ENCODE peak calls at places on chromosome 6, in ten cellular contexts. Y is neural crest cell; X is activated naive CD8-positive, alpha-beta T cell treated with anti-CD3 and anti-CD28 coated beads for 36 hours; O is activated naive CD4-positive, alpha-beta T cell; U is AG09309; I is RWPE1; W is HS-5; C is effector CD4-positive, alpha-beta T cell; R is activated T-cell treated with anti-CD3 and anti-CD28 coated beads for 1 hour; T is glomerular endothelial cell. V is an unnamed sample.
A peak's percentile ranks its signal among the peaks of the same experiment; 100 is the strongest.

GRCh38 chr6:20211941-20212391 is 303 bp downstream of the MBOAT1 start:
- DNase-seq in T (no peak), U (no peak), I (peak; percentile 48), R (no peak), C (no peak), W (no peak), O (peak; percentile 32), Y (no peak), X (no peak), V (peak; percentile 36)

GRCh38 chr6:446418-447366 is 55.1 kb downstream of the IRF4 start:
- DNase-seq in X (peak; percentile 97), O (peak; percentile 70), I (no peak), C (peak; percentile 67), Y (no peak), U (no peak), R (peak; percentile 78), W (no peak), T (no peak), V (no peak)

GRCh38 chr6:153001767-153002612 is 519 bp downstream of the MTRF1L start:
- DNase-seq in Y (peak; percentile 10), O (no peak), T (no peak), U (no peak), W (no peak), R (no peak), C (no peak), X (no peak), I (no peak), V (no peak)

GRCh38 chr6:7902221-7902620 is 8.4 kb downstream of the TXNDC5 start:
- DNase-seq in R (no peak), I (no peak), T (no peak), C (no peak), U (no peak), W (no peak), X (no peak), O (no peak), Y (no peak), V (no peak)

GRCh38 chr6:74466572-74466971 is 739.3 kb downstream of the COL12A1 start:
- DNase-seq in O (no peak), U (no peak), Y (no peak), R (no peak), C (no peak), I (no peak), T (no peak), X (no peak), W (no peak), V (no peak)

GRCh38 chr6:16102208-16102607 is 26.7 kb upstream of the MYLIP start:
- DNase-seq in R (no peak), Y (no peak), W (no peak), O (no peak), T (no peak), I (no peak), C (no peak), X (no peak), U (no peak), V (no peak)

GRCh38 chr6:100440935-100441334 is 23.8 kb downstream of the SIM1 start:
- DNase-seq in I (no peak), T (no peak), U (no peak), R (no peak), O (no peak), X (no peak), Y (no peak), W (no peak), C (no peak), V (no peak)

GRCh38 chr6:53956068-53956711 is 155.1 kb upstream of the MLIP start:
- DNase-seq in I (peak; percentile 70), Y (peak; percentile 54), W (no peak), U (peak; percentile 21), C (no peak), O (no peak), X (peak; percentile 32), R (no peak), T (peak; percentile 33), V (no peak)

GRCh38 chr6:5723905-5724691 is 282.6 kb downstream of the NRN1 start:
- DNase-seq in X (peak; percentile 14), R (no peak), O (no peak), Y (no peak), W (no peak), I (no peak), C (no peak), U (no peak), T (no peak), V (peak; percentile 65)

GRCh38 chr6:152503541-152503940 is 133.6 kb downstream of the SYNE1 start:
- DNase-seq in I (peak; percentile 11), T (no peak), C (no peak), Y (no peak), X (no peak), O (no peak), W (peak; percentile 28), R (no peak), U (no peak), V (no peak)

GRCh38 chr6:122696853-122697252 is 82.7 kb upstream of the FABP7 start:
- DNase-seq in W (no peak), I (peak; percentile 33), U (no peak), X (no peak), T (no peak), C (no peak), Y (no peak), O (no peak), R (no peak), V (no peak)

GRCh38 chr6:128932061-128932460 is 49.1 kb downstream of the LAMA2 start:
- DNase-seq in C (no peak), W (no peak), I (peak; percentile 60), U (no peak), T (no peak), O (no peak), Y (no peak), R (no peak), X (no peak), V (no peak)

V was measured in activated B cell treated with CpG ODN at 0.5 μM for 24 hours.